ENCODE peak calls at places on chromosome 21, in four cellular contexts. H is neural progenitor cell; J is stimulated activated CD4-positive, alpha-beta T cell treated with anti-CD3 and anti-CD28 coated beads, TNF-alpha, amount 100 ng/mL, for 48 hours; B is endothelial cell. V is an unnamed sample.

GRCh38 chr21:34888569-34889286 is 160.4 kb downstream of the RUNX1 start:
- DNase-seq in H (peak; percentile 96), J (peak; percentile 79), B (peak; percentile 86), V (peak; percentile 92)

GRCh38 chr21:33966324-33966949 is 50.8 kb upstream of the ATP5PO start:
- DNase-seq in H (no peak), J (no peak), B (no peak), V (no peak)

GRCh38 chr21:40177979-40178378 is 310.7 kb downstream of the PCP4 start:
- DNase-seq in H (no peak), J (no peak), B (no peak), V (no peak)

GRCh38 chr21:34887729-34888568 is 161.2 kb downstream of the RUNX1 start:
- DNase-seq in H (peak; percentile 54), J (peak; percentile 84), B (peak; percentile 41), V (peak; percentile 70)

GRCh38 chr21:36783612-36784383 is 84.9 kb downstream of the SIM2 start:
- DNase-seq in H (no peak), J (no peak), B (no peak), V (no peak)

GRCh38 chr21:15620892-15621291 is 108.9 kb upstream of the USP25 start:
- DNase-seq in H (no peak), J (no peak), B (no peak), V (no peak)

GRCh38 chr21:17446737-17447136 is 66.1 kb upstream of the CXADR start:
- DNase-seq in H (no peak), J (no peak), B (no peak), V (no peak)

GRCh38 chr21:45986316-45987051 is 4.9 kb downstream of the COL6A1 start:
- DNase-seq in H (no peak), J (no peak), B (peak; percentile 3), V (no peak)

GRCh38 chr21:33027401-33028185 is 1.9 kb downstream of the OLIG2 start:
- DNase-seq in H (peak; percentile 62), J (no peak), B (no peak), V (no peak)

GRCh38 chr21:40300300-40300699 is 433.1 kb downstream of the PCP4 start:
- DNase-seq in H (peak; percentile 26), J (no peak), B (no peak), V (no peak)

GRCh38 chr21:44710756-44711326 is 531 bp downstream of the TSPEAR start:
- DNase-seq in H (peak; percentile 30), J (no peak), B (no peak), V (no peak)

GRCh38 chr21:46092811-46093667 is 4.9 kb upstream of the COL6A2 start:
- DNase-seq in H (no peak), J (no peak), B (no peak), V (no peak)

GRCh38 chr21:43824883-43825609 is 35.7 kb downstream of the RRP1 start:
- DNase-seq in H (no peak), J (no peak), B (no peak), V (no peak)

GRCh38 chr21:16076465-16076864 is 346.7 kb downstream of the USP25 start:
- DNase-seq in H (no peak), J (no peak), B (no peak), V (no peak)

GRCh38 chr21:46410516-46410915 is 48.2 kb upstream of the DIP2A start:
- DNase-seq in H (no peak), J (no peak), B (no peak), V (no peak)

GRCh38 chr21:42537106-42537742 is 23.6 kb downstream of the SLC37A1 start:
- DNase-seq in H (peak; percentile 37), J (no peak), B (no peak), V (no peak)

GRCh38 chr21:32141009-32141357 is 137.9 kb downstream of the MIS18A start:
- DNase-seq in H (no peak), J (no peak), B (no peak), V (no peak)

GRCh38 chr21:28867401-28867800 is 125.3 kb downstream of the LTN1 start:
- DNase-seq in H (no peak), J (no peak), B (no peak), V (no peak)

GRCh38 chr21:46307625-46308024 is 16.0 kb downstream of the C21orf58 start:
- DNase-seq in H (no peak), J (no peak), B (no peak), V (no peak)

GRCh38 chr21:38333290-38334272 is 76.8 kb downstream of the KCNJ15 start:
- DNase-seq in H (no peak), J (no peak), B (no peak), V (no peak)

GRCh38 chr21:14306143-14306907 is 76.6 kb downstream of the HSPA13 start:
- DNase-seq in H (no peak), J (no peak), B (no peak), V (no peak)

GRCh38 chr21:33968082-33968997 is 52.7 kb upstream of the ATP5PO start:
- DNase-seq in H (peak; percentile 34), J (no peak), B (peak; percentile 22), V (no peak)

GRCh38 chr21:44592446-44593365 is at the start of gene KRTAP10-6:
- DNase-seq in H (no peak), J (no peak), B (no peak), V (no peak)

GRCh38 chr21:27346041-27346448 is 379.2 kb upstream of the ADAMTS5 start:
- DNase-seq in H (no peak), J (no peak), B (no peak), V (no peak)

GRCh38 chr21:35861656-35862055 is 198.7 kb downstream of the SETD4 start:
- DNase-seq in H (no peak), J (no peak), B (no peak), V (no peak)

GRCh38 chr21:39663066-39663465 is 50.3 kb downstream of the B3GALT5 start:
- DNase-seq in H (peak; percentile 22), J (no peak), B (no peak), V (no peak)

GRCh38 chr21:44498280-44498964 is 41.6 kb downstream of the KRTAP10-1 start:
- DNase-seq in H (no peak), J (no peak), B (no peak), V (no peak)

GRCh38 chr21:32702702-32703101 is 25.1 kb downstream of the SYNJ1 start:
- DNase-seq in H (no peak), J (no peak), B (no peak), V (no peak)

GRCh38 chr21:18318156-18318555 is 73.5 kb downstream of the CHODL start:
- DNase-seq in H (no peak), J (no peak), B (no peak), V (no peak)

GRCh38 chr21:44766014-44766817 is 35.4 kb downstream of the UBE2G2 start:
- DNase-seq in H (no peak), J (no peak), B (no peak), V (no peak)

GRCh38 chr21:44303490-44303981 is 3.7 kb downstream of the PFKL start:
- DNase-seq in H (no peak), J (no peak), B (no peak), V (no peak)

GRCh38 chr21:32257952-32258785 is 20.7 kb downstream of the MIS18A start:
- DNase-seq in H (peak; percentile 88), J (no peak), B (peak; percentile 73), V (peak; percentile 65)

GRCh38 chr21:42243026-42243425 is 24.1 kb downstream of the ABCG1 start:
- DNase-seq in H (no peak), J (no peak), B (no peak), V (no peak)

V was measured in stimulated activated effector memory CD8-positive, alpha-beta T cell treated with anti-CD3 and anti-CD28 coated beads, Interleukin-12 subunit alpha, Interleukin-12 subunit beta, amount 100 ng/mL, for 72 hours.